ENCODE peak calls at places on chromosomes 5 and 9, in nine cellular contexts. One of them, this sample, is unnamed. For H3K9me3, the result is how much of the 10 kb centered on the place peaks cover.

GRCh38 chr5:116922532-116922931 is 347.9 kb upstream of the SEMA6A start:
- DNase-seq in adipocyte: no peak
- DNase-seq in A549: no peak
- DNase-seq in CD8-positive, alpha-beta memory T cell: no peak
- DNase-seq in HepG2: no peak
- DNase-seq in cardiac muscle cell: no peak
- DNase-seq in psoas muscle: no peak
- DNase-seq in suprapubic skin: no peak
- DNase-seq in H1: no peak
- DNase-seq in this sample: no peak

GRCh38 chr5:111548312-111548930 is 36.1 kb upstream of the STARD4 start:
- DNase-seq in adipocyte: no peak
- DNase-seq in A549: no peak
- DNase-seq in CD8-positive, alpha-beta memory T cell: no peak
- DNase-seq in HepG2: no peak
- DNase-seq in cardiac muscle cell: no peak
- DNase-seq in psoas muscle: no peak
- DNase-seq in suprapubic skin: no peak
- DNase-seq in H1: no peak
- DNase-seq in this sample: no peak

GRCh38 chr5:65774346-65774745 is 52.3 kb downstream of the NLN start:
- DNase-seq in adipocyte: peak
- DNase-seq in A549: no peak
- DNase-seq in CD8-positive, alpha-beta memory T cell: no peak
- DNase-seq in HepG2: no peak
- DNase-seq in cardiac muscle cell: peak
- DNase-seq in psoas muscle: no peak
- DNase-seq in suprapubic skin: no peak
- DNase-seq in H1: no peak
- DNase-seq in this sample: no peak

GRCh38 chr9:112037281-112038016 is 137.6 kb downstream of the SUSD1 start:
- DNase-seq in adipocyte: peak
- DNase-seq in A549: no peak
- DNase-seq in CD8-positive, alpha-beta memory T cell: peak
- DNase-seq in HepG2: no peak
- DNase-seq in cardiac muscle cell: peak
- DNase-seq in psoas muscle: no peak
- DNase-seq in suprapubic skin: no peak
- DNase-seq in H1: no peak
- DNase-seq in this sample: peak

GRCh38 chr9:127865645-127866464 is 11.4 kb upstream of the ENG start:
- DNase-seq in adipocyte: no peak
- DNase-seq in A549: no peak
- DNase-seq in CD8-positive, alpha-beta memory T cell: no peak
- DNase-seq in HepG2: no peak
- DNase-seq in cardiac muscle cell: no peak
- DNase-seq in psoas muscle: no peak
- DNase-seq in suprapubic skin: no peak
- DNase-seq in H1: no peak
- DNase-seq in this sample: no peak

GRCh38 chr9:115910899-115911298 is 242.7 kb upstream of the PAPPA start:
- DNase-seq in adipocyte: no peak
- DNase-seq in A549: no peak
- DNase-seq in CD8-positive, alpha-beta memory T cell: no peak
- DNase-seq in HepG2: no peak
- DNase-seq in cardiac muscle cell: no peak
- DNase-seq in psoas muscle: no peak
- DNase-seq in suprapubic skin: no peak
- DNase-seq in H1: no peak
- DNase-seq in this sample: no peak

GRCh38 chr5:149561848-149562247 is 10.6 kb upstream of the CSNK1A1 start:
- DNase-seq in adipocyte: peak
- DNase-seq in A549: peak
- DNase-seq in CD8-positive, alpha-beta memory T cell: no peak
- DNase-seq in HepG2: peak
- DNase-seq in cardiac muscle cell: peak
- DNase-seq in psoas muscle: no peak
- DNase-seq in suprapubic skin: no peak
- DNase-seq in H1: no peak
- DNase-seq in this sample: no peak

GRCh38 chr9:16335788-16336580 is 534.5 kb downstream of the BNC2 start:
- DNase-seq in adipocyte: peak
- DNase-seq in A549: peak
- DNase-seq in CD8-positive, alpha-beta memory T cell: no peak
- DNase-seq in HepG2: no peak
- DNase-seq in cardiac muscle cell: peak
- DNase-seq in psoas muscle: peak
- DNase-seq in suprapubic skin: no peak
- DNase-seq in H1: no peak
- DNase-seq in this sample: no peak

GRCh38 chr9:89640391-89640790 is 35.6 kb downstream of the GADD45G start:
- DNase-seq in adipocyte: no peak
- DNase-seq in A549: no peak
- DNase-seq in CD8-positive, alpha-beta memory T cell: no peak
- DNase-seq in HepG2: no peak
- DNase-seq in cardiac muscle cell: no peak
- DNase-seq in psoas muscle: peak
- DNase-seq in suprapubic skin: no peak
- DNase-seq in H1: no peak
- DNase-seq in this sample: no peak

GRCh38 chr9:35871514-35871913 is 1.3 kb upstream of the OR13J1 start:
- DNase-seq in adipocyte: no peak
- DNase-seq in A549: no peak
- DNase-seq in CD8-positive, alpha-beta memory T cell: no peak
- DNase-seq in HepG2: no peak
- DNase-seq in cardiac muscle cell: no peak
- DNase-seq in psoas muscle: no peak
- DNase-seq in suprapubic skin: no peak
- DNase-seq in H1: no peak
- DNase-seq in this sample: no peak

GRCh38 chr9:37953775-37954437 is 50.0 kb upstream of the SLC25A51 start:
- DNase-seq in adipocyte: peak
- DNase-seq in A549: peak
- DNase-seq in CD8-positive, alpha-beta memory T cell: no peak
- DNase-seq in HepG2: no peak
- DNase-seq in cardiac muscle cell: peak
- DNase-seq in psoas muscle: peak
- DNase-seq in suprapubic skin: no peak
- DNase-seq in H1: no peak
- DNase-seq in this sample: no peak

GRCh38 chr5:64979518-64979917 is 210.8 kb downstream of the CWC27 start:
- DNase-seq in adipocyte: no peak
- DNase-seq in A549: no peak
- DNase-seq in CD8-positive, alpha-beta memory T cell: no peak
- DNase-seq in HepG2: no peak
- DNase-seq in cardiac muscle cell: no peak
- DNase-seq in psoas muscle: no peak
- DNase-seq in suprapubic skin: no peak
- DNase-seq in H1: no peak
- DNase-seq in this sample: no peak

GRCh38 chr5:31702709-31703108 is 63.8 kb downstream of the PDZD2 start:
- DNase-seq in adipocyte: peak
- DNase-seq in A549: no peak
- DNase-seq in CD8-positive, alpha-beta memory T cell: no peak
- DNase-seq in HepG2: no peak
- DNase-seq in cardiac muscle cell: no peak
- DNase-seq in psoas muscle: no peak
- DNase-seq in suprapubic skin: no peak
- DNase-seq in H1: no peak
- DNase-seq in this sample: no peak

GRCh38 chr5:173197375-173197891 is 37.6 kb downstream of the NKX2-5 start:
- DNase-seq in adipocyte: no peak
- DNase-seq in A549: no peak
- DNase-seq in CD8-positive, alpha-beta memory T cell: no peak
- DNase-seq in HepG2: no peak
- DNase-seq in cardiac muscle cell: no peak
- DNase-seq in psoas muscle: no peak
- DNase-seq in suprapubic skin: no peak
- DNase-seq in H1: no peak
- DNase-seq in this sample: no peak

GRCh38 chr9:114119242-114120191 is 20.4 kb upstream of the KIF12 start:
- DNase-seq in adipocyte: no peak
- DNase-seq in A549: no peak
- DNase-seq in CD8-positive, alpha-beta memory T cell: no peak
- DNase-seq in HepG2: peak
- DNase-seq in cardiac muscle cell: no peak
- DNase-seq in psoas muscle: no peak
- DNase-seq in suprapubic skin: no peak
- DNase-seq in H1: no peak
- DNase-seq in this sample: no peak

GRCh38 chr5:158879993-158880392 is 219.7 kb downstream of the EBF1 start:
- DNase-seq in adipocyte: no peak
- DNase-seq in A549: no peak
- DNase-seq in CD8-positive, alpha-beta memory T cell: no peak
- DNase-seq in HepG2: no peak
- DNase-seq in cardiac muscle cell: no peak
- DNase-seq in psoas muscle: no peak
- DNase-seq in suprapubic skin: no peak
- DNase-seq in H1: no peak
- DNase-seq in this sample: no peak

GRCh38 chr5:7842531-7842930 is 8.4 kb downstream of the CFAP90 start:
- DNase-seq in adipocyte: no peak
- DNase-seq in A549: no peak
- DNase-seq in CD8-positive, alpha-beta memory T cell: no peak
- DNase-seq in HepG2: no peak
- DNase-seq in cardiac muscle cell: no peak
- DNase-seq in psoas muscle: no peak
- DNase-seq in suprapubic skin: no peak
- DNase-seq in H1: no peak
- DNase-seq in this sample: no peak

GRCh38 chr5:166581827-166582226 is 1709.6 kb upstream of the WWC1 start:
- DNase-seq in adipocyte: no peak
- DNase-seq in A549: no peak
- DNase-seq in CD8-positive, alpha-beta memory T cell: no peak
- DNase-seq in HepG2: no peak
- DNase-seq in cardiac muscle cell: peak
- DNase-seq in psoas muscle: no peak
- DNase-seq in suprapubic skin: no peak
- DNase-seq in H1: no peak
- DNase-seq in this sample: no peak

GRCh38 chr9:111662851-111663823 is 1.7 kb downstream of the GNG10 start:
- DNase-seq in adipocyte: no peak
- DNase-seq in A549: no peak
- DNase-seq in CD8-positive, alpha-beta memory T cell: no peak
- DNase-seq in HepG2: no peak
- DNase-seq in cardiac muscle cell: no peak
- DNase-seq in psoas muscle: no peak
- DNase-seq in suprapubic skin: no peak
- DNase-seq in H1: peak
- DNase-seq in this sample: no peak

GRCh38 chr9:123536455-123536868 is 180.5 kb downstream of the CRB2 start:
- DNase-seq in adipocyte: no peak
- DNase-seq in A549: no peak
- DNase-seq in CD8-positive, alpha-beta memory T cell: no peak
- DNase-seq in HepG2: no peak
- DNase-seq in cardiac muscle cell: no peak
- DNase-seq in psoas muscle: no peak
- DNase-seq in suprapubic skin: no peak
- DNase-seq in H1: no peak
- DNase-seq in this sample: no peak

GRCh38 chr9:12813960-12814876 is 39.4 kb downstream of the LURAP1L start:
- DNase-seq in adipocyte: peak
- DNase-seq in A549: peak
- DNase-seq in CD8-positive, alpha-beta memory T cell: no peak
- DNase-seq in HepG2: peak
- DNase-seq in cardiac muscle cell: peak
- DNase-seq in psoas muscle: peak
- DNase-seq in suprapubic skin: peak
- DNase-seq in H1: no peak
- DNase-seq in this sample: no peak

GRCh38 chr5:141199359-141200235 is at the start of gene PCDHB11:
- DNase-seq in adipocyte: no peak
- DNase-seq in A549: peak
- DNase-seq in CD8-positive, alpha-beta memory T cell: no peak
- DNase-seq in HepG2: peak
- DNase-seq in cardiac muscle cell: no peak
- DNase-seq in psoas muscle: no peak
- DNase-seq in suprapubic skin: no peak
- DNase-seq in H1: no peak
- DNase-seq in this sample: no peak
- H3K9me3 ChIP-seq in adipocyte: half or more
- H3K9me3 ChIP-seq in A549: under half
- H3K9me3 ChIP-seq in CD8-positive, alpha-beta memory T cell: under half
- H3K9me3 ChIP-seq in HepG2: under half
- H3K9me3 ChIP-seq in cardiac muscle cell: under half
- H3K9me3 ChIP-seq in psoas muscle: under half
- H3K9me3 ChIP-seq in suprapubic skin: under half
- H3K9me3 ChIP-seq in H1: under half
- H3K9me3 ChIP-seq in this sample: under half

GRCh38 chr5:178532666-178533065 is 57.5 kb downstream of the COL23A1 start:
- DNase-seq in adipocyte: no peak
- DNase-seq in A549: no peak
- DNase-seq in CD8-positive, alpha-beta memory T cell: no peak
- DNase-seq in HepG2: no peak
- DNase-seq in cardiac muscle cell: no peak
- DNase-seq in psoas muscle: no peak
- DNase-seq in suprapubic skin: no peak
- DNase-seq in H1: no peak
- DNase-seq in this sample: no peak
- H3K9me3 ChIP-seq in adipocyte: under half
- H3K9me3 ChIP-seq in A549: under half
- H3K9me3 ChIP-seq in CD8-positive, alpha-beta memory T cell: under half
- H3K9me3 ChIP-seq in HepG2: under half
- H3K9me3 ChIP-seq in cardiac muscle cell: under half
- H3K9me3 ChIP-seq in psoas muscle: under half
- H3K9me3 ChIP-seq in suprapubic skin: under half
- H3K9me3 ChIP-seq in H1: under half
- H3K9me3 ChIP-seq in this sample: under half

GRCh38 chr9:135290086-135290485 is 189.5 kb upstream of the PPP1R26 start:
- DNase-seq in adipocyte: no peak
- DNase-seq in A549: no peak
- DNase-seq in CD8-positive, alpha-beta memory T cell: no peak
- DNase-seq in HepG2: no peak
- DNase-seq in cardiac muscle cell: no peak
- DNase-seq in psoas muscle: no peak
- DNase-seq in suprapubic skin: no peak
- DNase-seq in H1: no peak
- DNase-seq in this sample: no peak
- H3K9me3 ChIP-seq in adipocyte: under half
- H3K9me3 ChIP-seq in A549: under half
- H3K9me3 ChIP-seq in CD8-positive, alpha-beta memory T cell: under half
- H3K9me3 ChIP-seq in HepG2: under half
- H3K9me3 ChIP-seq in cardiac muscle cell: under half
- H3K9me3 ChIP-seq in psoas muscle: under half
- H3K9me3 ChIP-seq in suprapubic skin: under half
- H3K9me3 ChIP-seq in H1: under half
- H3K9me3 ChIP-seq in this sample: under half

DNA sequence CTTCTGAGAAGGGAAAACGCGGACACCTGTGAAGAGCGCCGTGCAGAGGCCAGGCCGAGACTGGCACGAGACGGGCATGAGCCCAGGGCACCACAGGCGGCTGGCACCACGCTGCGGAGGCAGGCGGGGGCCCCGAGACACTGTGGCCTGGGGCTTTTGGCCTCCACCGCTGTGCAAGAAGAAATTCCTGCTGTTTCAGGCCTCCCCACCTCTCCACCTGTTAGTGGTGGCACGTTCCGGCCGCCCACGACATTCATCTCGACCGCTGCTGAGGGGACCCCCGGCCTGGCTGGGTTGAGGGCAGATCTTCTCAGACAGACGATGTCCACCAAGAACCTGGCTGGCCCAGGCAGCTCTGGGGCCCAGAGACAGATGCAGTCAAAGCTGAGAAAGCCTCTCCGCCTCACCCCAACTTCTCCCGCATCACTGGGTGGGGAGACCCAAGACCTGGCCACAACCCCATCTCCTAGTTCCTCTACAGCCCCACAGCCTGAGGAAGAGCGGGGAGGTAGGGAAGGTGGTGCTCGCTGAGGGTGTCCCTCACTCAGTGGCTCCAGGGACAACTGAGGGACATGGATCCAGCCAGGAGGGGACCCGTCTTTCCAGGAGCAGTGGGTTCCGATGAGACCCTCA is 11.4 kb downstream of the NACC2 start:
- DNase-seq in adipocyte: no peak
- DNase-seq in A549: no peak
- DNase-seq in CD8-positive, alpha-beta memory T cell: no peak
- DNase-seq in HepG2: no peak
- DNase-seq in cardiac muscle cell: no peak
- DNase-seq in psoas muscle: peak
- DNase-seq in suprapubic skin: no peak
- DNase-seq in H1: no peak
- DNase-seq in this sample: no peak
- H3K9me3 ChIP-seq in adipocyte: under half
- H3K9me3 ChIP-seq in A549: under half
- H3K9me3 ChIP-seq in CD8-positive, alpha-beta memory T cell: under half
- H3K9me3 ChIP-seq in HepG2: under half
- H3K9me3 ChIP-seq in cardiac muscle cell: under half
- H3K9me3 ChIP-seq in psoas muscle: under half
- H3K9me3 ChIP-seq in suprapubic skin: under half
- H3K9me3 ChIP-seq in H1: under half
- H3K9me3 ChIP-seq in this sample: under half

This sample was measured in T-helper 17 cell.